ENCODE peak calls at places on chromosomes 1 and 21, in four cellular contexts. R is adipocyte, K is osteoblast, L is small intestine. Z is an unnamed sample. For H3K36me3, the result is how much of the 10 kb centered on the place peaks cover.

GRCh38 chr1:27518808-27519207 is 28.8 kb upstream of the WASF2 start:
- DNase-seq in R (no peak), K (no peak), L (no peak), Z (no peak)

GRCh38 chr1:63593303-63593886 is at the start of gene PGM1:
- DNase-seq in R (peak), K (peak), L (peak), Z (peak)

GRCh38 chr1:38507563-38507962 is 352.0 kb downstream of the RRAGC start:
- DNase-seq in R (no peak), K (no peak), L (no peak), Z (no peak)

GRCh38 chr1:80023366-80023765 is 1016.8 kb upstream of the ADGRL4 start:
- DNase-seq in R (no peak), K (no peak), L (no peak), Z (no peak)

GRCh38 chr21:29130234-29130993 is at the start of gene MAP3K7CL:
- DNase-seq in R (peak), K (peak), L (no peak), Z (no peak)

GRCh38 chr1:153490272-153491051 is 30.0 kb upstream of the S100A7 start:
- DNase-seq in R (peak), K (peak), L (peak), Z (no peak)

GRCh38 chr1:24558902-24559791 is 3.3 kb downstream of the NCMAP start:
- DNase-seq in R (peak), K (peak), L (no peak), Z (peak)

GRCh38 chr1:86499987-86500593 is 31.4 kb downstream of the CLCA1 start:
- DNase-seq in R (peak), K (no peak), L (peak), Z (no peak)

GRCh38 chr1:20349971-20350370 is 59.3 kb downstream of the VWA5B1 start:
- DNase-seq in R (no peak), K (peak), L (no peak), Z (no peak)

DNA sequence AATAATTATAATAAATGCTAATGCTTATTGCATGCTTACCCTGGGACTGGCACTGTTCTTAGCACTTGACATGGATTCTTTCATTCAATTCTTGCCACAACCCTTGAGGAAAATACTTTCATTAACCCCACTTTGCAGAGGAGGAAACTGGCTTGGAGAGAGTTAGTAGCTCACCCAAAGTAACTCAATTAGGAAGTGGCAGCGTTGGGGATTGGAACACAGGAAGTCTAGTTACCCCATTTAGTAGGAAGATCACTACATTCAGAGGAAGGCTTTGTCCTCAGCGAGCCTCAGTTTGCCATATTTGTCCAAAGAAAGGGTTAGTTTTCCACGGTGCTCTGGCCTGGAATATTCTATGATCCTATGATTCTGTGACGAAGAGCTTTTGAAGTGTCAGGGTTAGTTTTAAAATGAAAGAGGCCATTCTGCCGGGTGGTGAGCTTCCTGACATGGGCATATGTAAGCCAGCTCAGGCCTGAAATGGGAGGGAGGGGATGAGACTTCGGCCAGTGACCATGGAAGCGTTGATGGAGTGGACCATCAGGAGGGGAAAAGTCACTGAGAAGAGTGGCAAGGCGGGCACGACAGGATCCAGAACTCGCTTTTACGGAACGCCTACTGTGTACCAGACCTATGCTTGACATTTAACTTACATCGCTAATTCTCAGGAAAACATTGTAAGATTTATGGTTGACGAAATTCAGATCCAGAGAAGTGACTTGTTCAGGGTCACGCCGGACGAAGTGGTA is 28.2 kb upstream of the EPB41 start:
- DNase-seq in R (no peak), K (no peak), L (no peak), Z (no peak)
- H3K4me3 ChIP-seq in R (peak), K (peak), L (no peak), Z (peak)

DNA sequence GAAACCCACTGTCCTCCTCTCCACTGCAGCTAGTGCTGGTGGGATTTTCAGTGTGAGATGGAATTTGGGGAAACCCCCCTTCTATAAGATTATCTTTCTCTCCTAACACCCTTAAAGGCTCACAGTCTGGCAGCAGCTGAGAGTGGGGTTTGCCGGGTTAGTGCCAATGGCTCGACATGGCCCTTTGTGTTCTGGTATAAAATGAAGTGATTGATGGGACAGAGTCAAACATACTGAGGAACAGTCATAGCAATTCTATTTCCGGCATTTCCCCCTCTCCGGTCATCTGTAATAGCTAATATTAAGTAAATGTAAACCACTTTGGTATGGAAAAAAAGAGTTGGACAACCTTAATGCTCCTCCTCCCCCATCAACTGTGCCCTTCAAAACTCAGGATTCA is 37.6 kb downstream of the TFF3 start:
- DNase-seq in R (no peak), K (peak), L (no peak), Z (no peak)
- H3K36me3 ChIP-seq in R (under half), K (under half), L (under half), Z (under half)

GRCh38 chr1:204417231-204417997 is 5.8 kb upstream of the PPP1R15B start:
- DNase-seq in R (peak), K (peak), L (peak), Z (no peak)
- H3K4me3 ChIP-seq in R (peak), K (peak), L (no peak), Z (no peak)

GRCh38 chr21:31993826-31994791 is 121.3 kb downstream of the HUNK start:
- DNase-seq in R (peak), K (no peak), L (no peak), Z (no peak)
- H3K36me3 ChIP-seq in R (under half), K (under half), L (under half), Z (under half)

DNA sequence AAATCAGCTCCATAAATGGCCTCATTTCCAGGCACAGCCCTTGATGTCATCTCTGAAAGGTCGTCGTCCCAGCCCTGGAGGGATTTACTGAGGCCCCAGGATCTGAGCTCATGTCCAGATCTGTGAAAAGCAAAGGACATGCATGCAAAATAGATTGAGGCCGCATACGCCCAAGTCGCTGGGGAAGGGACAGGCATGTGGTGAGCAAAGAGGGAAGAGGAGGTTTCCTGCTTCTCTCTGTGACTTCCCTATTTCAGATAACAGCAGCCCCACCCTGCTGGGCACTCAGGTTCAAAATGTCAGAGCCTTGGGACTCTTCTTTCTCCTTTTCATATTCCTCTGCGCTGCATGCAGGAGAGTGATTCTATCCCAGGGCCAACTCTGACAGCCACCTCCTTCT is 197.2 kb downstream of the ADSS2 start:
- DNase-seq in R (no peak), K (no peak), L (peak), Z (no peak)
- H3K4me3 ChIP-seq in R (no peak), K (no peak), L (no peak), Z (no peak)

Z was measured in H7.